ENCODE peak calls at places on chromosomes 11 and 22, in six cellular contexts. Y, H, A, K, M and B are unnamed samples.

GRCh38 chr11:47552086-47552580 is 799 bp downstream of the CELF1 start:
- DNase-seq in Y (no peak), H (peak), A (peak), K (no peak), M (no peak), B (no peak)

GRCh38 chr11:122727101-122727929 is 71.8 kb downstream of the UBASH3B start:
- DNase-seq in Y (no peak), H (peak), A (no peak), K (no peak), M (no peak), B (peak)

GRCh38 chr22:22552630-22553029 is 6.4 kb downstream of the PRAME start:
- DNase-seq in Y (no peak), H (no peak), A (peak), K (no peak), M (no peak), B (peak)

GRCh38 chr11:44624761-44625221 is 59.3 kb downstream of the CD82 start:
- DNase-seq in Y (no peak), H (no peak), A (no peak), K (no peak), M (peak), B (no peak)

GRCh38 chr11:76257040-76257730 is 50.9 kb upstream of the WNT11 start:
- DNase-seq in Y (no peak), H (no peak), A (no peak), K (no peak), M (no peak), B (no peak)

GRCh38 chr11:63763506-63764200 is 4.9 kb downstream of the ZFTA start:
- DNase-seq in Y (no peak), H (peak), A (peak), K (no peak), M (no peak), B (peak)

GRCh38 chr11:45899448-45900174 is 7.5 kb downstream of the FREY1 start:
- DNase-seq in Y (peak), H (peak), A (peak), K (no peak), M (peak), B (peak)

GRCh38 chr22:39421691-39422090 is 22.1 kb downstream of the TAB1 start:
- DNase-seq in Y (no peak), H (no peak), A (no peak), K (no peak), M (no peak), B (no peak)

GRCh38 chr11:36365937-36366336 is 69.8 kb downstream of the PRR5L start:
- DNase-seq in Y (no peak), H (no peak), A (no peak), K (no peak), M (no peak), B (no peak)

GRCh38 chr11:110435780-110436717 is 6.3 kb downstream of the FDX1 start:
- DNase-seq in Y (no peak), H (peak), A (no peak), K (no peak), M (no peak), B (no peak)

GRCh38 chr11:108826136-108826535 is 161.3 kb downstream of the DDX10 start:
- DNase-seq in Y (no peak), H (no peak), A (no peak), K (no peak), M (no peak), B (no peak)

GRCh38 chr22:20280866-20281265 is 12.7 kb upstream of the RTN4R start:
- DNase-seq in Y (no peak), H (no peak), A (no peak), K (no peak), M (no peak), B (no peak)

GRCh38 chr11:76794371-76795284 is 11.5 kb downstream of the TSKU start:
- DNase-seq in Y (no peak), H (no peak), A (no peak), K (no peak), M (peak), B (peak)

GRCh38 chr11:83241291-83241946 is 44.7 kb downstream of the CCDC90B start:
- DNase-seq in Y (peak), H (peak), A (peak), K (no peak), M (no peak), B (peak)

GRCh38 chr11:61888043-61888442 is 3.3 kb downstream of the FADS3 start:
- DNase-seq in Y (no peak), H (peak), A (no peak), K (no peak), M (no peak), B (no peak)

GRCh38 chr11:129209891-129210830 is 18.0 kb upstream of the ARHGAP32 start:
- DNase-seq in Y (no peak), H (no peak), A (no peak), K (no peak), M (no peak), B (no peak)

GRCh38 chr11:74696932-74697687 is 34.1 kb downstream of the CHRDL2 start:
- DNase-seq in Y (no peak), H (peak), A (peak), K (no peak), M (peak), B (peak)

GRCh38 chr11:10488581-10489443 is 33.7 kb downstream of the AMPD3 start:
- DNase-seq in Y (no peak), H (no peak), A (no peak), K (no peak), M (peak), B (peak)

GRCh38 chr11:15327786-15328231 is 213.1 kb downstream of the INSC start:
- DNase-seq in Y (peak), H (peak), A (peak), K (no peak), M (no peak), B (peak)

GRCh38 chr11:113587318-113587739 is 112.1 kb upstream of the DRD2 start:
- DNase-seq in Y (no peak), H (peak), A (no peak), K (no peak), M (no peak), B (peak)

GRCh38 chr11:100647861-100648260 is 39.2 kb upstream of the ARHGAP42 start:
- DNase-seq in Y (no peak), H (no peak), A (peak), K (no peak), M (no peak), B (no peak)

GRCh38 chr11:16945671-16946469 is 68.3 kb downstream of the PLEKHA7 start:
- DNase-seq in Y (no peak), H (peak), A (peak), K (no peak), M (peak), B (peak)

GRCh38 chr11:83019888-83020579 is 51.7 kb downstream of the RAB30 start:
- DNase-seq in Y (no peak), H (no peak), A (peak), K (no peak), M (no peak), B (no peak)

GRCh38 chr11:30487200-30487898 is 98.8 kb downstream of the MPPED2 start:
- DNase-seq in Y (no peak), H (no peak), A (no peak), K (no peak), M (peak), B (no peak)

GRCh38 chr11:64276653-64277431 is 7.6 kb downstream of the BAD start:
- DNase-seq in Y (no peak), H (no peak), A (no peak), K (no peak), M (no peak), B (no peak)

GRCh38 chr11:111331711-111332479 is 33.5 kb downstream of the POU2AF3 start:
- DNase-seq in Y (no peak), H (peak), A (no peak), K (no peak), M (no peak), B (no peak)

GRCh38 chr11:911031-911889 is 650 bp upstream of the CHID1 start:
- DNase-seq in Y (no peak), H (peak), A (peak), K (no peak), M (peak), B (peak)

GRCh38 chr11:115132829-115133228 is 371.4 kb downstream of the CADM1 start:
- DNase-seq in Y (no peak), H (no peak), A (peak), K (no peak), M (no peak), B (peak)

GRCh38 chr11:50030193-50030592 is 2.5 kb upstream of the OR4C45 start:
- DNase-seq in Y (no peak), H (no peak), A (no peak), K (no peak), M (no peak), B (no peak)

GRCh38 chr11:92794783-92795182 is 174.7 kb upstream of the MTNR1B start:
- DNase-seq in Y (no peak), H (no peak), A (no peak), K (no peak), M (no peak), B (no peak)

GRCh38 chr11:44556735-44557409 is 8.6 kb upstream of the CD82 start:
- DNase-seq in Y (no peak), H (peak), A (peak), K (peak), M (peak), B (peak)

GRCh38 chr22:24803064-24803542 is 2.9 kb upstream of the SGSM1 start:
- DNase-seq in Y (no peak), H (peak), A (peak), K (peak), M (no peak), B (peak)